ENCODE peak calls at places on chromosome 13, in five cellular contexts. L is IMR-90, E is trophoblast cell, Z is H1, S is mesenchymal stem cell. P is an unnamed sample. For H3K79me1, the result is how much of the 10 kb centered on the place peaks cover.

GRCh38 chr13:108268713-108269112 is 805 bp upstream of the TNFSF13B start:
- DNase-seq in L (no peak), E (no peak), Z (no peak), S (no peak), P (no peak)

GRCh38 chr13:81305928-81306327 is 965.0 kb upstream of the SPRY2 start:
- DNase-seq in L (no peak), E (no peak), Z (no peak), S (no peak), P (no peak)

GRCh38 chr13:111484129-111484925 is 163.9 kb downstream of the TEX29 start:
- DNase-seq in L (no peak), E (no peak), Z (no peak), S (no peak), P (no peak)

GRCh38 chr13:37163626-37164365 is 58.3 kb upstream of the CSNK1A1L start:
- DNase-seq in L (no peak), E (no peak), Z (no peak), S (no peak), P (no peak)

GRCh38 chr13:101018720-101019119 is 344.1 kb upstream of the TMTC4 start:
- DNase-seq in L (peak), E (peak), Z (no peak), S (peak), P (no peak)

GRCh38 chr13:112779856-112780604 is 90.2 kb downstream of the ATP11A start:
- DNase-seq in L (peak), E (peak), Z (no peak), S (no peak), P (no peak)

GRCh38 chr13:46386996-46387851 is at the start of gene RUBCNL:
- DNase-seq in L (no peak), E (peak), Z (peak), S (peak), P (peak)

GRCh38 chr13:95615539-95615938 is 29.0 kb downstream of the DZIP1 start:
- DNase-seq in L (no peak), E (no peak), Z (no peak), S (no peak), P (no peak)

GRCh38 chr13:97431365-97431764 is 2.6 kb upstream of the RAP2A start:
- DNase-seq in L (no peak), E (no peak), Z (no peak), S (no peak), P (no peak)

GRCh38 chr13:71611292-71611691 is 255.7 kb downstream of the DACH1 start:
- DNase-seq in L (no peak), E (no peak), Z (no peak), S (no peak), P (no peak)

GRCh38 chr13:36370108-36370429 is 23.9 kb upstream of the SPART start:
- DNase-seq in L (no peak), E (no peak), Z (no peak), S (no peak), P (no peak)

GRCh38 chr13:33111414-33112110 is 95.3 kb downstream of the KL start:
- DNase-seq in L (peak), E (no peak), Z (no peak), S (no peak), P (no peak)

GRCh38 chr13:106796280-106797047 is 228.5 kb upstream of the ARGLU1 start:
- DNase-seq in L (no peak), E (peak), Z (peak), S (peak), P (peak)

GRCh38 chr13:107296804-107297203 is 728.9 kb upstream of the ARGLU1 start:
- DNase-seq in L (peak), E (peak), Z (no peak), S (no peak), P (no peak)

GRCh38 chr13:41311607-41312500 is 787 bp downstream of the NAA16 start:
- DNase-seq in L (peak), E (peak), Z (no peak), S (peak), P (peak)

GRCh38 chr13:104140557-104140956 is 1074.3 kb upstream of the SLC10A2 start:
- DNase-seq in L (no peak), E (no peak), Z (no peak), S (no peak), P (no peak)

GRCh38 chr13:107534548-107534947 is 680.8 kb downstream of the LIG4 start:
- DNase-seq in L (peak), E (no peak), Z (no peak), S (peak), P (no peak)

GRCh38 chr13:57326532-57326931 is 159.5 kb downstream of the PRR20E start:
- DNase-seq in L (no peak), E (no peak), Z (no peak), S (no peak), P (no peak)

DNA sequence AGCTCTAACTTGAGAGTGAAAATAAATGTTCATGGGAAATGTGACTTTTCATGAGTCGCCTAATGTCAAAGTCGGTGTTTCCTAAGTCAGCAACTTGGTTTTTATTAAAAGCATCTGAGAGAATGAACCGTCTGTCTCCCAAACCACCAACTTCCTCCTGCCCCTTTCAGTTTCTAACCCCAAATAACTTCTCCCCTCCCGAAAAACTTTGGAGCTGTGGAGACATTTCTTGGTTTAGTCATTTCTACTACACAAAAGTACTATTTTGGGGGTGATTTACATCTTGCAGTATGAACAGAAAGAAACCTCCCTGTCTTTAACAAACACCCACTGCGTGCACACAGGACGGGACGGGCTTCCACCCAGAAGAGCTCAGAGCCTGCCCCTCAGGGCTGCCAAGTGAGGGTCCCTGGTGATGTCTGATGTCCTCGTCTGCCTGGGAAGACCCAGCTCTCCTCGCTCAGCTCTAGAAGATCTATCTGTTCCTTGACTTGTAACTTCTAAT is 65.0 kb downstream of the RASA3 start:
- DNase-seq in L (peak), E (peak), Z (no peak), S (peak), P (no peak)
- H3K4me3 ChIP-seq in L (no peak), E (no peak), Z (no peak), S (peak), P (no peak)

DNA sequence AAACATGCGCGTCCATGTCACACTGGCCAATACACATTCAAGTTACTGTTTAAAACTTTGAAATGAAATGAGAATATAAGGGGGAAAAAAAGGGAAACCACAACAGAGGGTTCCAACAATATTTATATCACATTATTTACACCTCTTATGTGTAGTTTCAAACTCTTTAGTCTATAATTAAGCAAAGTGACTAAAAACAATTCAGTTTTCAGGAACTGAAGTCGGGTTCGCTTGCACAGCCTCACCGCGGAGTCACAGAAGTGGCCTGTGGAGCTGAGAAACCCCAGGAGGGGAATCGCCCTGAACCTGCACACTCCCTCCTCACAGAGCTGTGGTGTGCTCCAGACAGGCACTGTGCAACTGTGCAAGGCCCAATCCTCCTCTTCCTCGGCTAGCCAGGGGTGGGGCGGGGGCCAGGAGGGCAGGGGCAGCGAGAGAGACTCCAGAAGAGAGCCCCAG is 75.9 kb downstream of the STK24 start:
- DNase-seq in L (no peak), E (no peak), Z (no peak), S (no peak), P (no peak)
- H3K79me1 ChIP-seq in L (half or more), E (under half), Z (under half), S (half or more), P (under half)

GRCh38 chr13:42860485-42860884 is 79.1 kb downstream of the FAM216B start:
- DNase-seq in L (no peak), E (no peak), Z (no peak), S (no peak), P (no peak)
- H2AFZ ChIP-seq in L (no peak), E (no peak), Z (no peak), S (no peak), P (no peak)

DNA sequence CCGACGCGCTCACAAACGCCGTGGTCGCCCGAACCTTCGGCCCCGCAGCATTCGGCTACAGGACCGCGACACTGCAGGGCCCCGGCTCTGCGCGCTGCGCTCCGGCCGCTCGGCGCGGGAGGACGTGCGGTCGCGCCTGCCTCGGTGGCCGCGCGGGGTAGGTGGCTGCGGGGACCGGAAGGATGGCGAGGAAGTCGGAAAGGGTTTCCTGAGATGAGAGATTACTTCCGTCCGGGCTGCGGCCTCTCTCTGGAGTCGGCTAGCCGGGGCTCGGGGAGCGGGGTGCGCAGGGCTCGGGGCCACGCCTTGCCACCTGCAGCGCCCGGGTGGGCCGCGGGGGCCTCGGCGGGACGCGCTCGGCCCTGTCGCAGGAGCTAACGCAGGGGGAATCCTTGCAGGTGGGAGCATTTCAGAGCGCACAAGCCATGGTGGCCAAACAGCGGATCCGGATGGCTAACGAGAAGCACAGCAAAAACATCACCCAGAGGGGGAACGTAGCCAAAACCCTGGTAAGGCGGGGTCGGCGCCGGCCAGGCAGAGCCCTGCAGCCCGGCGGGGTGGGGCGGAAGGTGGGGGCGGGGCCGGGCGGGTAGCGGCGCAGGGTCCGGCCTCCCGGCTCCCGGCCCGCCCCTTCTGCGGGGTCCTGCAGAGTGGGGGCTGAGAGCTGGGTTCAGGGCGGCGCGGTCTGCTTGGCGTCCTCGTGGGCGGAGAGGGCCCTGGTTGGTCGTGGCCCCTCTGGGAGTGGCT is at the start of gene SERP2:
- DNase-seq in L (no peak), E (peak), Z (peak), S (no peak), P (peak)
- H3K4me3 ChIP-seq in L (peak), E (peak), Z (peak), S (peak), P (no peak)

GRCh38 chr13:98520674-98521449 is 56.0 kb downstream of the STK24 start:
- DNase-seq in L (no peak), E (no peak), Z (no peak), S (no peak), P (no peak)
- H3K79me1 ChIP-seq in L (half or more), E (under half), Z (under half), S (under half), P (under half)

P was measured in neuronal stem cell.